ENCODE peak calls at places on chromosome 7, in seven cellular contexts. A, G, N, P, W, X and F are unnamed samples.

GRCh38 chr7:539731-540411 is 20.2 kb upstream of the PDGFA start:
- DNase-seq in A (no peak), G (peak; percentile 87), N (no peak), P (no peak), W (peak; percentile 95), X (peak; percentile 92), F (peak; percentile 100)

GRCh38 chr7:47551550-47552121 is 30.3 kb downstream of the TNS3 start:
- DNase-seq in A (no peak), G (no peak), N (peak; percentile 67), P (no peak), W (no peak), X (no peak), F (no peak)

GRCh38 chr7:127715901-127716300 is 63.9 kb downstream of the SND1 start:
- DNase-seq in A (no peak), G (no peak), N (no peak), P (no peak), W (no peak), X (no peak), F (no peak)

GRCh38 chr7:48285365-48285764 is 114.1 kb downstream of the ABCA13 start:
- DNase-seq in A (no peak), G (no peak), N (no peak), P (no peak), W (no peak), X (no peak), F (no peak)

GRCh38 chr7:140201393-140201792 is 24.6 kb upstream of the KDM7A start:
- DNase-seq in A (no peak), G (no peak), N (no peak), P (peak; percentile 39), W (no peak), X (no peak), F (no peak)

GRCh38 chr7:5380350-5381210 is 43.1 kb downstream of the TNRC18 start:
- DNase-seq in A (no peak), G (no peak), N (no peak), P (no peak), W (no peak), X (no peak), F (peak; percentile 29)

GRCh38 chr7:31106303-31107105 is 54.4 kb downstream of the ADCYAP1R1 start:
- DNase-seq in A (no peak), G (no peak), N (no peak), P (peak; percentile 19), W (no peak), X (no peak), F (no peak)

GRCh38 chr7:47772492-47772891 is 175.8 kb downstream of the PKD1L1 start:
- DNase-seq in A (no peak), G (no peak), N (no peak), P (no peak), W (no peak), X (no peak), F (no peak)

GRCh38 chr7:36100293-36100692 is 52.8 kb upstream of the EEPD1 start:
- DNase-seq in A (no peak), G (no peak), N (no peak), P (no peak), W (no peak), X (no peak), F (peak; percentile 3)

GRCh38 chr7:66952343-66953043 is 31.5 kb downstream of the TMEM248 start:
- DNase-seq in A (no peak), G (no peak), N (no peak), P (no peak), W (no peak), X (peak; percentile 60), F (peak; percentile 85)

GRCh38 chr7:3200504-3200903 is 100.5 kb upstream of the SDK1 start:
- DNase-seq in A (no peak), G (peak; percentile 47), N (no peak), P (peak; percentile 83), W (no peak), X (peak; percentile 66), F (no peak)

GRCh38 chr7:127782075-127782474 is 130.1 kb downstream of the SND1 start:
- DNase-seq in A (no peak), G (no peak), N (no peak), P (no peak), W (no peak), X (no peak), F (no peak)

GRCh38 chr7:27774717-27775328 is 34.9 kb downstream of the TAX1BP1 start:
- DNase-seq in A (no peak), G (no peak), N (no peak), P (no peak), W (no peak), X (peak; percentile 26), F (no peak)

GRCh38 chr7:138756591-138757222 is 41.1 kb upstream of the TMEM213 start:
- DNase-seq in A (no peak), G (no peak), N (no peak), P (no peak), W (no peak), X (peak; percentile 30), F (peak; percentile 83)

GRCh38 chr7:7772385-7772784 is 54.0 kb upstream of the RPA3 start:
- DNase-seq in A (no peak), G (no peak), N (no peak), P (no peak), W (no peak), X (no peak), F (no peak)

GRCh38 chr7:28681693-28682092 is 269.4 kb downstream of the CREB5 start:
- DNase-seq in A (no peak), G (no peak), N (no peak), P (no peak), W (no peak), X (no peak), F (no peak)

DNA sequence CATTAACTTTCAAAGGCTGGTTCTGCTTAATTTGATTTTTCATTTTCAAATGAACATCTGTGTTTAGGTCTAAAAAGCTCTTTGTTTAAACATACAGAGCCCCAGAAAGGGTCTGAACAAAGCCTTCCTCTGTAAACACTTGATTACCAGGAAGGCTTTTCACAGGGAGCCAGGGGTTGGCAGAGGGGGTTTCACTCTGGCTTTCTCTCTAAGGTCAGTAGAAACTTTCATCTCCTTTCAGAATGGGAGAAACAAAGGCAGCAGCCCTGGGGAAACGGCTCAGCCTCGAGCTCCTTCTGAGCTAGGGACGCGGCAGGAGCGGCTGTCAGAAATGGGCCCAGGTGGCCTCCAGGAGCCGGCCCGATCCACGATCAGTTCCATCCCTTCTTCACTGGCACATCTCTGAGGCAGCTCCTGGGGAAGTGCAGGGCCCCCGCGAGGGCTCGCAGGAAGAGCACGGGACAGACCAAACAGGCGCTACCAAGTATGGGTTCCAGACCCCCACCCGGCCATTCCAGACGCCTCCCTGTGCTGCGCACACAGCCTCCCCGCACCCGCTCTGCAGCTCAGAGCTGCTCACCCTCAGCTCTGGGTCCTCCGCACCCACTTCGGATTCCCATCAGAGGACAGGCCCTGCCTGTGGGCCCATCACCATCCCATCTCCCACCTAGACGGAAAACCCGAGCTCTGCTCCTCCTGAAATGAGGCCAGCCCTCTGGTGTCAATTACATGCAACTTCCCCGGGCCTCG is 124.1 kb downstream of the MAD1L1 start:
- DNase-seq in A (no peak), G (no peak), N (no peak), P (no peak), W (no peak), X (no peak), F (no peak)
- TF ChIP-seq CTCF in A (no peak), G (no peak), N (no peak), P (no peak), W (no peak), X (no peak), F (no peak)

GRCh38 chr7:29882481-29882880 is 76.2 kb downstream of the WIPF3 start:
- DNase-seq in A (no peak), G (no peak), N (no peak), P (no peak), W (no peak), X (no peak), F (no peak)
- TF ChIP-seq CTCF in A (no peak), G (no peak), N (no peak), P (no peak), W (no peak), X (no peak), F (no peak)

GRCh38 chr7:17968791-17969715 is 28.8 kb upstream of the SNX13 start:
- DNase-seq in A (no peak), G (no peak), N (no peak), P (no peak), W (no peak), X (no peak), F (no peak)

GRCh38 chr7:17965600-17965999 is 25.3 kb upstream of the SNX13 start:
- DNase-seq in A (no peak), G (no peak), N (no peak), P (no peak), W (no peak), X (no peak), F (no peak)

GRCh38 chr7:17976952-17977351 is 36.7 kb upstream of the SNX13 start:
- DNase-seq in A (no peak), G (no peak), N (no peak), P (no peak), W (no peak), X (no peak), F (no peak)

GRCh38 chr7:17966706-17967105 is 26.4 kb upstream of the SNX13 start:
- DNase-seq in A (no peak), G (no peak), N (no peak), P (no peak), W (no peak), X (no peak), F (no peak)

DNA sequence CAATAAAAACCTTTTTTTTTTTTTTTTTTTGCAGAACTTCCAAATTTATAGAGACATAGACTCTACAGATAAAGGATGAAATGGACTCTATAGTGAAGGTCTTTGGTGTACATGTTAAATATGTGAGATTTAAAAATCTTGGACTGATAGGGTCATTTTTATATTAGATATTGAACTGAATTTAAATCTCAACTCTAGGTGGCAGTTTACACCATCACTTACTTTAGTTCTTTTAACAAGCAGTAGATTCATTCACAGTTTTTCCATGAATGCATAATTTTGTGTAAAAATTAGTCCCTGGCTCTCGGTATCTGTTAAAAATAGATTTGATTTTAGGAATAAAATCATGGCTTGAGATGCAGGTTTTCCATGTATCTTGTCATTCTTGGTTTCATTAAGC is 31.1 kb upstream of the SNX13 start:
- DNase-seq in A (no peak), G (no peak), N (no peak), P (no peak), W (no peak), X (no peak), F (peak; percentile 31)
- TF ChIP-seq CTCF in A (no peak), G (no peak), N (peak; percentile 18), P (no peak), W (no peak), X (peak; percentile 12), F (peak; percentile 58)

DNA sequence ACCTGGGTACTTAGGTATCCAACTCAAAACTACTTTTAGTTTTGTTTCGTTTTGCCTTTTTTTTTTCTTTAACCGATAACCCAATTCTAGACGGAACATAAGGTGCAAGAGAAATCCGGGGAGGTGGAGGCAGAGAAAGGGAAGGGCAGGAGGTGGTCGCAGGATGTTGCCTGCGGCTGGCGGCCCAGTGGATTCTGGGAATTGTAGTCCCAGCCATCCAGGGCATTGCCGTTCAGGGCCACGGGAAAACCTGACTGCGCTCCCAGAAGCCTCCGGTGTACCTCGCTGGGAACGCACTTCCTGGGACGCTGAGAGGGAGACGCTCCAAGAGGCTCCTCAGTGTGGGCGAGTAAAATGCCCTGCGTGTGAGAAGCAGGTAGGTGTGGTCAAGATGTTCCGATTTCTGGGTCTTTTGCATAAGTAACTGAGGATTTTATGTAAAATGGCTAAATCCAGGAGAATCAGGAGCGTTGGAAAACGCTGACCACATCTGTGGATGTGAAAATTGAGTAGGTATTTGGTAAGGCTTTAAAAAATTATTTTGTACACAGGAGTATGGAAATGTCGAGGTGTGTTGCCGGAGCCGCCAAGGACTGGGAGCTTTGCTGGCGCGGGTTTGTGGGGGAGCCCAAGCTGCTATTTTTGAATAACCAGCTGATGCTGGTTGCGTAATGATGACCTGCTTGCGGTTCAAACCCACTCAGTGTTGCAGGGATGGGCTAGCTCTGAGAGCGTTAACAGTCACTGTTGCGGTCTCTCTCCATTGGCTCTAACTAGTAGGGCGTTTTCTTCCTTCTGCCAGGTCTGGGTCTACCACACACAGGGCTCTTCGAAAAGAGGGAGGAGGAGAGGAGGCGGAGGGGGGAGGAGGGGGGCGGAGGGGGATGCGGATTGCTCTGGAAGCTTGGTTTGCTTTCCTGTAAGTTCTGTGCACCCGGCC is at the start of gene CLDN12:
- DNase-seq in A (peak; percentile 44), G (peak; percentile 88), N (peak; percentile 86), P (peak; percentile 93), W (peak; percentile 91), X (peak; percentile 79), F (peak; percentile 87)
- TF ChIP-seq CTCF in A (no peak), G (no peak), N (no peak), P (no peak), W (no peak), X (no peak), F (no peak)